ENCODE peak calls at places on chromosomes 7 and 10, in five cellular contexts. One of them, this sample, is unnamed.

GRCh38 chr7:108299251-108300014 is 156.8 kb downstream of the NRCAM start:
- DNase-seq in A549: no peak
- DNase-seq in Caco-2: no peak
- DNase-seq in tibial artery: no peak
- DNase-seq in heart left ventricle: no peak
- DNase-seq in this sample: no peak

GRCh38 chr10:133475821-133476640 is 22.3 kb downstream of the SCART1 start:
- DNase-seq in Caco-2: no peak
- DNase-seq in tibial artery: no peak
- DNase-seq in heart left ventricle: no peak
- DNase-seq in A549: no peak
- DNase-seq in this sample: peak; percentile 57

GRCh38 chr10:59905066-59905734 is 1.2 kb downstream of the CCDC6 start:
- DNase-seq in Caco-2: peak; percentile 59
- DNase-seq in heart left ventricle: peak; percentile 63
- DNase-seq in A549: no peak
- DNase-seq in tibial artery: peak; percentile 35
- DNase-seq in this sample: peak; percentile 65

GRCh38 chr7:36916619-36917018 is 192.3 kb upstream of the AOAH start:
- DNase-seq in A549: no peak
- DNase-seq in tibial artery: no peak
- DNase-seq in heart left ventricle: no peak
- DNase-seq in Caco-2: no peak
- DNase-seq in this sample: no peak

GRCh38 chr10:28661035-28661434 is 16.3 kb upstream of the BAMBI start:
- DNase-seq in heart left ventricle: no peak
- DNase-seq in A549: no peak
- DNase-seq in Caco-2: no peak
- DNase-seq in tibial artery: peak; percentile 29
- DNase-seq in this sample: no peak

GRCh38 chr7:19519443-19519977 is 189.3 kb downstream of the POLR1F start:
- DNase-seq in A549: no peak
- DNase-seq in Caco-2: no peak
- DNase-seq in tibial artery: no peak
- DNase-seq in heart left ventricle: no peak
- DNase-seq in this sample: no peak

GRCh38 chr7:69772699-69773436 is 174.6 kb downstream of the AUTS2 start:
- DNase-seq in heart left ventricle: no peak
- DNase-seq in tibial artery: no peak
- DNase-seq in Caco-2: no peak
- DNase-seq in A549: no peak
- DNase-seq in this sample: no peak

GRCh38 chr7:41716691-41717090 is 13.8 kb upstream of the INHBA start:
- DNase-seq in A549: no peak
- DNase-seq in tibial artery: no peak
- DNase-seq in Caco-2: no peak
- DNase-seq in heart left ventricle: no peak
- DNase-seq in this sample: no peak

GRCh38 chr7:71787513-71787912 is 624.6 kb downstream of the CALN1 start:
- DNase-seq in heart left ventricle: no peak
- DNase-seq in Caco-2: no peak
- DNase-seq in tibial artery: no peak
- DNase-seq in A549: no peak
- DNase-seq in this sample: no peak

GRCh38 chr7:27073066-27073465 is 22.7 kb downstream of the HOXA1 start:
- DNase-seq in Caco-2: no peak
- DNase-seq in A549: no peak
- DNase-seq in tibial artery: no peak
- DNase-seq in heart left ventricle: no peak
- DNase-seq in this sample: no peak

GRCh38 chr10:8346861-8347260 is 292.4 kb downstream of the GATA3 start:
- DNase-seq in tibial artery: no peak
- DNase-seq in A549: no peak
- DNase-seq in heart left ventricle: no peak
- DNase-seq in Caco-2: peak; percentile 73
- DNase-seq in this sample: no peak

GRCh38 chr10:17380016-17380415 is 74.4 kb downstream of the ST8SIA6 start:
- DNase-seq in Caco-2: no peak
- DNase-seq in A549: no peak
- DNase-seq in heart left ventricle: no peak
- DNase-seq in tibial artery: no peak
- DNase-seq in this sample: no peak

GRCh38 chr7:24728503-24729364 is 28.5 kb downstream of the GSDME start:
- DNase-seq in Caco-2: no peak
- DNase-seq in tibial artery: no peak
- DNase-seq in A549: no peak
- DNase-seq in heart left ventricle: no peak
- DNase-seq in this sample: no peak

GRCh38 chr7:111796671-111797070 is 234.4 kb upstream of the IMMP2L start:
- DNase-seq in Caco-2: no peak
- DNase-seq in heart left ventricle: no peak
- DNase-seq in A549: no peak
- DNase-seq in tibial artery: no peak
- DNase-seq in this sample: no peak

GRCh38 chr10:95208702-95209391 is 14.8 kb downstream of the ACSM6 start:
- DNase-seq in A549: peak; percentile 37
- DNase-seq in tibial artery: no peak
- DNase-seq in heart left ventricle: no peak
- DNase-seq in Caco-2: no peak
- DNase-seq in this sample: no peak

GRCh38 chr7:80707318-80707717 is 68.9 kb downstream of the CD36 start:
- DNase-seq in Caco-2: no peak
- DNase-seq in tibial artery: no peak
- DNase-seq in A549: no peak
- DNase-seq in heart left ventricle: no peak
- DNase-seq in this sample: no peak

GRCh38 chr7:158423190-158423555 is 164.4 kb downstream of the PTPRN2 start:
- DNase-seq in A549: no peak
- DNase-seq in tibial artery: no peak
- DNase-seq in Caco-2: peak; percentile 22
- DNase-seq in heart left ventricle: no peak
- DNase-seq in this sample: no peak

GRCh38 chr7:151871904-151872303 is 5.0 kb downstream of the PRKAG2 start:
- DNase-seq in heart left ventricle: no peak
- DNase-seq in tibial artery: no peak
- DNase-seq in A549: peak; percentile 15
- DNase-seq in Caco-2: no peak
- DNase-seq in this sample: no peak

GRCh38 chr10:127600479-127600878 is 51.4 kb downstream of the NPS start:
- DNase-seq in A549: no peak
- DNase-seq in heart left ventricle: no peak
- DNase-seq in tibial artery: no peak
- DNase-seq in Caco-2: no peak
- DNase-seq in this sample: no peak

GRCh38 chr10:130221456-130222375 is 85.5 kb downstream of the GLRX3 start:
- DNase-seq in A549: no peak
- DNase-seq in heart left ventricle: no peak
- DNase-seq in tibial artery: no peak
- DNase-seq in Caco-2: peak; percentile 22
- DNase-seq in this sample: no peak

GRCh38 chr7:101465576-101466196 is 103.0 kb downstream of the COL26A1 start:
- DNase-seq in Caco-2: peak; percentile 17
- DNase-seq in A549: no peak
- DNase-seq in tibial artery: no peak
- DNase-seq in heart left ventricle: no peak
- DNase-seq in this sample: no peak

GRCh38 chr10:14839305-14839695 is 1.2 kb downstream of the HSPA14 start:
- DNase-seq in Caco-2: no peak
- DNase-seq in heart left ventricle: no peak
- DNase-seq in tibial artery: no peak
- DNase-seq in A549: no peak
- DNase-seq in this sample: peak; percentile 53

GRCh38 chr10:49606981-49607535 is 3.1 kb upstream of the SLC18A3 start:
- DNase-seq in heart left ventricle: peak; percentile 87
- DNase-seq in A549: peak; percentile 42
- DNase-seq in tibial artery: peak; percentile 54
- DNase-seq in Caco-2: peak; percentile 84
- DNase-seq in this sample: peak; percentile 25

GRCh38 chr7:84629640-84630318 is 435.2 kb upstream of the SEMA3A start:
- DNase-seq in heart left ventricle: no peak
- DNase-seq in A549: no peak
- DNase-seq in tibial artery: no peak
- DNase-seq in Caco-2: no peak
- DNase-seq in this sample: no peak

GRCh38 chr10:69142983-69143382 is 19.0 kb downstream of the VPS26A start:
- DNase-seq in A549: no peak
- DNase-seq in Caco-2: no peak
- DNase-seq in tibial artery: no peak
- DNase-seq in heart left ventricle: no peak
- DNase-seq in this sample: no peak

GRCh38 chr10:59878915-59879314 is 27.4 kb downstream of the CCDC6 start:
- DNase-seq in A549: no peak
- DNase-seq in Caco-2: no peak
- DNase-seq in tibial artery: no peak
- DNase-seq in heart left ventricle: no peak
- DNase-seq in this sample: no peak

GRCh38 chr10:84114088-84114667 is 25.1 kb upstream of the GHITM start:
- DNase-seq in tibial artery: no peak
- DNase-seq in heart left ventricle: no peak
- DNase-seq in Caco-2: no peak
- DNase-seq in A549: no peak
- DNase-seq in this sample: no peak

GRCh38 chr10:109393425-109393824 is 529.9 kb downstream of the XPNPEP1 start:
- DNase-seq in Caco-2: no peak
- DNase-seq in tibial artery: no peak
- DNase-seq in heart left ventricle: no peak
- DNase-seq in A549: no peak
- DNase-seq in this sample: no peak

GRCh38 chr10:44832595-44833390 is 78.3 kb upstream of the TMEM72 start:
- DNase-seq in A549: no peak
- DNase-seq in Caco-2: no peak
- DNase-seq in heart left ventricle: no peak
- DNase-seq in tibial artery: no peak
- DNase-seq in this sample: no peak

GRCh38 chr10:17273403-17273802 is 45.4 kb downstream of the VIM start:
- DNase-seq in heart left ventricle: no peak
- DNase-seq in A549: no peak
- DNase-seq in Caco-2: no peak
- DNase-seq in tibial artery: no peak
- DNase-seq in this sample: no peak

GRCh38 chr10:86654411-86655172 is at the start of gene OPN4:
- DNase-seq in heart left ventricle: no peak
- DNase-seq in A549: no peak
- DNase-seq in Caco-2: peak; percentile 33
- DNase-seq in tibial artery: peak; percentile 16
- DNase-seq in this sample: peak; percentile 38

DNA sequence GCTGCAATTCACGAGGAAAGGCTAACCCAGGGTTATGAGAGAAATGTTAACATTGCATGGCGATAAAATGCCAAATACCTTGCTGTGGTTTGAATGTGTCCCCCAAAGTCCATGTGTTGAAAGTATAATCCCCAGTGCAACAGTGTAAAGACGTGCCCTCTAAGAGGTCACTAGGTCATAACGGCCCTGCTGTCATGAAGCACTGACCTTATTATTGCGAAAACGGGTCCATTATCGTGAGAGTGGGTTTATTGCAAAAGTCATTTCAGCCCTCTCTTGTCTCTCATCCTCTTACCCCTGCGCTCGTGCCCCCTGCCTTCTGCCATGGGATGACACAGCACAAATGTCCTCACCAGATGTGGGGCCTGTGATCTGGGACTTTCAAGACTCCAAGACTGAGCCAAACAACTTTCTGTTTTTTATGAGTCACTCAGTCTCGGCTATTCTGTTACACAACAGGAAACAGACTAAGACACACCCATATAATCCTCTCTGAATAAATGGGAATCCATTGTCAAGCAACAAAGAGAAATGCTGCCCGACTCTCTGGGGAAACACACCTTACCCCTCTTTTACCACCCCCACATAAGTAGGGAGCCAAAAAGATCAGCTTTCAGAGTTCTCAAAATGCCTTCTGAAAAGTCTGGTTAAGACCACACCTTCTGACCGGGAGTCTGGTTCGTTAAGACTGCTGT is 73.1 kb upstream of the UCN3 start:
- DNase-seq in heart left ventricle: peak; percentile 76
- DNase-seq in A549: peak; percentile 94
- DNase-seq in tibial artery: peak; percentile 79
- DNase-seq in Caco-2: no peak
- DNase-seq in this sample: peak; percentile 28
- H3K4me1 ChIP-seq in heart left ventricle: peaks cover 24% of the 10 kb centered on the region
- H3K4me1 ChIP-seq in A549: peaks cover 41% of the 10 kb centered on the region
- H3K4me1 ChIP-seq in tibial artery: peaks cover 12% of the 10 kb centered on the region
- H3K4me1 ChIP-seq in Caco-2: no peaks in the 10 kb centered on the region
- H3K4me1 ChIP-seq in this sample: no peaks in the 10 kb centered on the region

DNA sequence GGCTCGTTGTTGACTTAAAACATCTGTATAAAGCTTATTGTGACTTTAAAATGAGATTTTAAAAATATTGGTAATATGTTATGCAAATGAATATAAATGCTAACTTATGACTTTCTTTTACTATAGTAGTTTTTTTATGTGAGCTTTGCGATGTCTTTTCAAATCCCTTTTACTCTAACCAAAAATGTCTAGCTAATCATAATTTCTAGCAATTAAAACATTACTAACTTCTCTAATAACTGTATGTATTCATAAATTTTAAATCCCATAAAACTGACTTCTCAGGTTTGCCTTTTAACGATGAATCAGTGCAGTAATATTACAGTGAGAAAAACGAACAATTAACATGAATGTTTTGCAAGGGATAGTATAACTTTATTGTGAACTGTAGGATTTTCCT is 113.2 kb downstream of the MAPK8 start:
- DNase-seq in tibial artery: no peak
- DNase-seq in Caco-2: no peak
- DNase-seq in A549: no peak
- DNase-seq in heart left ventricle: no peak
- DNase-seq in this sample: no peak
- H3K4me1 ChIP-seq in tibial artery: peaks cover 33% of the 10 kb centered on the region
- H3K4me1 ChIP-seq in Caco-2: peaks cover 34% of the 10 kb centered on the region
- H3K4me1 ChIP-seq in A549: peaks cover 14% of the 10 kb centered on the region
- H3K4me1 ChIP-seq in heart left ventricle: no peaks in the 10 kb centered on the region
- H3K4me1 ChIP-seq in this sample: no peaks in the 10 kb centered on the region

GRCh38 chr10:3065622-3066021 is 1.7 kb upstream of the PFKP start:
- DNase-seq in A549: no peak
- DNase-seq in Caco-2: no peak
- DNase-seq in heart left ventricle: no peak
- DNase-seq in tibial artery: no peak
- DNase-seq in this sample: no peak
- H3K4me1 ChIP-seq in A549: peaks cover 34% of the 10 kb centered on the region
- H3K4me1 ChIP-seq in Caco-2: peaks cover 34% of the 10 kb centered on the region
- H3K4me1 ChIP-seq in heart left ventricle: peaks cover 31% of the 10 kb centered on the region
- H3K4me1 ChIP-seq in tibial artery: peaks cover 24% of the 10 kb centered on the region
- H3K4me1 ChIP-seq in this sample: peaks cover 4% of the 10 kb centered on the region

DNA sequence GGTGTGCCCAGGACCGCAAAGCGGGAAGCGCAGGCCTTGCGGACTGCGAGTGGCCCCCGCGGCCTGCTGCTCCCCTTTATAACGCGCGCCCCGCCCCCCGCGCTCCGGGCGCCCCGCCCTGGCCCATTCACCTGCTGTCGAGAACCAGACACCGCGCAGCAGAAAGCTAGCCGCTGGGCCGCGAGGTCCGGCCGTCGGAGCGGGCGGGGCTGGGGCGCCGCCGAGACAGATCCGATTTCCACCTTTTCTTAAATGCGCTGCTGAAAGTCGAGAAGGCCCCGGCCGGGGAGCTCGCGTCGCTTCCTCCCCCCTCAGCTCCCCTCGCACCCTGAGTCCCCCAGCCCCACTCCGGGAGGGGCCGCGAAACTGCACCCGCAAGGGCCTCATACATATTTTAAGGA is 170.3 kb downstream of the NRF1 start:
- DNase-seq in Caco-2: no peak
- DNase-seq in A549: no peak
- DNase-seq in heart left ventricle: no peak
- DNase-seq in tibial artery: no peak
- DNase-seq in this sample: no peak
- H3K4me1 ChIP-seq in Caco-2: peaks cover 12% of the 10 kb centered on the region
- H3K4me1 ChIP-seq in A549: peaks cover 12% of the 10 kb centered on the region
- H3K4me1 ChIP-seq in heart left ventricle: peaks cover 62% of the 10 kb centered on the region
- H3K4me1 ChIP-seq in tibial artery: peaks cover 75% of the 10 kb centered on the region
- H3K4me1 ChIP-seq in this sample: peaks cover 47% of the 10 kb centered on the region

GRCh38 chr10:78672898-78673297 is 395.9 kb upstream of the ZMIZ1 start:
- DNase-seq in A549: no peak
- DNase-seq in tibial artery: no peak
- DNase-seq in heart left ventricle: no peak
- DNase-seq in Caco-2: no peak
- DNase-seq in this sample: no peak
- H3K4me1 ChIP-seq in A549: no peaks in the 10 kb centered on the region
- H3K4me1 ChIP-seq in tibial artery: no peaks in the 10 kb centered on the region
- H3K4me1 ChIP-seq in heart left ventricle: no peaks in the 10 kb centered on the region
- H3K4me1 ChIP-seq in Caco-2: peaks cover 9% of the 10 kb centered on the region
- H3K4me1 ChIP-seq in this sample: no peaks in the 10 kb centered on the region